ENCODE peak calls at places on chromosomes 13 and 19, in nine cellular contexts. B is bronchial epithelial cell; T is HCT116; X is CD8-positive, alpha-beta T cell; F is psoas muscle; Q is AG10803; U is heart left ventricle; D is uterus; M is astrocyte of the cerebellum. A is an unnamed sample.
A peak's percentile ranks its signal among the peaks of the same experiment; 100 is the strongest.

GRCh38 chr13:35479223-35479536 is 2.7 kb upstream of the MAB21L1 start:
- DNase-seq in B (no peak), T (no peak), X (no peak), F (no peak), Q (no peak), U (no peak), D (no peak), M (no peak), A (no peak)

GRCh38 chr19:3792114-3792513 is 5.9 kb upstream of the MATK start:
- DNase-seq in B (no peak), T (no peak), X (no peak), F (no peak), Q (no peak), U (no peak), D (no peak), M (no peak), A (no peak)

GRCh38 chr19:4573682-4574081 is 14.2 kb upstream of the SEMA6B start:
- DNase-seq in B (no peak), T (no peak), X (no peak), F (no peak), Q (no peak), U (no peak), D (no peak), M (no peak), A (no peak)

GRCh38 chr13:110507678-110508381 is 53.7 kb downstream of the RAB20 start:
- DNase-seq in B (peak; percentile 6), T (no peak), X (no peak), F (no peak), Q (no peak), U (peak; percentile 50), D (no peak), M (no peak), A (no peak)

GRCh38 chr13:44302233-44302632 is 71.4 kb upstream of the SERP2 start:
- DNase-seq in B (peak; percentile 89), T (no peak), X (no peak), F (no peak), Q (no peak), U (no peak), D (no peak), M (no peak), A (no peak)

GRCh38 chr13:20699715-20700114 is 3.8 kb upstream of the IL17D start:
- DNase-seq in B (no peak), T (no peak), X (no peak), F (no peak), Q (no peak), U (no peak), D (no peak), M (no peak), A (no peak)

GRCh38 chr13:48819376-48819775 is 156.3 kb upstream of the FNDC3A start:
- DNase-seq in B (no peak), T (no peak), X (no peak), F (no peak), Q (peak; percentile 42), U (no peak), D (no peak), M (no peak), A (no peak)

GRCh38 chr19:2629491-2630351 is 72.8 kb downstream of the GNG7 start:
- DNase-seq in B (no peak), T (no peak), X (no peak), F (no peak), Q (no peak), U (no peak), D (no peak), M (no peak), A (no peak)

GRCh38 chr19:48568345-48568886 is 16.4 kb downstream of the SULT2B1 start:
- DNase-seq in B (peak; percentile 85), T (peak; percentile 83), X (no peak), F (peak; percentile 93), Q (peak; percentile 92), U (peak; percentile 84), D (peak; percentile 80), M (peak; percentile 68), A (peak; percentile 64)

GRCh38 chr19:3496392-3497273 is 3.8 kb downstream of the DOHH start:
- DNase-seq in B (no peak), T (no peak), X (no peak), F (no peak), Q (no peak), U (no peak), D (no peak), M (no peak), A (no peak)

GRCh38 chr19:56086671-56087430 is 34.2 kb downstream of the ZNF787 start:
- DNase-seq in B (no peak), T (no peak), X (no peak), F (no peak), Q (no peak), U (no peak), D (no peak), M (no peak), A (no peak)

GRCh38 chr13:76038920-76039716 is 403.0 kb downstream of the LMO7 start:
- DNase-seq in B (no peak), T (no peak), X (no peak), F (no peak), Q (no peak), U (no peak), D (no peak), M (no peak), A (no peak)

GRCh38 chr19:45958763-45959516 is 14.7 kb downstream of the NOVA2 start:
- DNase-seq in B (no peak), T (no peak), X (no peak), F (no peak), Q (no peak), U (no peak), D (no peak), M (no peak), A (no peak)

GRCh38 chr13:34145061-34145460 is 327.1 kb downstream of the RFC3 start:
- DNase-seq in B (no peak), T (no peak), X (no peak), F (no peak), Q (no peak), U (no peak), D (no peak), M (no peak), A (no peak)

GRCh38 chr19:49856574-49857021 is 5.6 kb downstream of the PTOV1 start:
- DNase-seq in B (no peak), T (no peak), X (no peak), F (no peak), Q (no peak), U (no peak), D (no peak), M (no peak), A (no peak)

GRCh38 chr13:51557875-51558604 is 26.2 kb upstream of the WDFY2 start:
- DNase-seq in B (peak; percentile 97), T (no peak), X (no peak), F (no peak), Q (peak; percentile 74), U (no peak), D (peak; percentile 44), M (no peak), A (peak; percentile 79)

GRCh38 chr19:32543107-32543900 is 37.7 kb upstream of the PDCD5 start:
- DNase-seq in B (peak; percentile 2), T (no peak), X (no peak), F (no peak), Q (no peak), U (no peak), D (no peak), M (peak; percentile 1), A (peak; percentile 22)

DNA sequence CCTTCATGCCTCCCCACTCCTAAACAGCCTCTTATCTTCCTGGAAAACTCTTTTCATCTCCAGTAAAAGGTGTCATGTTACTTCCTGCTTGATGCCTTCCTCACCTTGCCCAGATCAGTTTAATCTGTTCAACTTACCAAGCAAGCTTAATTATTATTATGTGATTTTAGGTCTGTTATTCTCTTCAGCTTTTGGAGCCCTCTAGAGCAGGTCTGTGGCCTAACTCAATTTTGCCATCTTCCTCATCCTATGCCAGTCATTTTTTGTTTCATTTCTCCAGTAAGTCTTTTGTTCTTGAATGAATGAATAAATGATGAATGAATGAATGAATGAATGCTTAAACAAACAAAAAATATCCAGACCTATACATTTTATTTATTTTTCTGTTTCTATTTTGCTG is 528.3 kb downstream of the DCT start:
- DNase-seq in B (peak; percentile 1), T (no peak), X (no peak), F (no peak), Q (peak; percentile 18), U (no peak), D (no peak), M (no peak), A (peak; percentile 60)
- TF ChIP-seq CTCF in B (no peak), T (no peak), X (no peak), F (no peak), Q (peak; percentile 42), U (no peak), D (no peak), M (peak; percentile 37), A (peak; percentile 55)

DNA sequence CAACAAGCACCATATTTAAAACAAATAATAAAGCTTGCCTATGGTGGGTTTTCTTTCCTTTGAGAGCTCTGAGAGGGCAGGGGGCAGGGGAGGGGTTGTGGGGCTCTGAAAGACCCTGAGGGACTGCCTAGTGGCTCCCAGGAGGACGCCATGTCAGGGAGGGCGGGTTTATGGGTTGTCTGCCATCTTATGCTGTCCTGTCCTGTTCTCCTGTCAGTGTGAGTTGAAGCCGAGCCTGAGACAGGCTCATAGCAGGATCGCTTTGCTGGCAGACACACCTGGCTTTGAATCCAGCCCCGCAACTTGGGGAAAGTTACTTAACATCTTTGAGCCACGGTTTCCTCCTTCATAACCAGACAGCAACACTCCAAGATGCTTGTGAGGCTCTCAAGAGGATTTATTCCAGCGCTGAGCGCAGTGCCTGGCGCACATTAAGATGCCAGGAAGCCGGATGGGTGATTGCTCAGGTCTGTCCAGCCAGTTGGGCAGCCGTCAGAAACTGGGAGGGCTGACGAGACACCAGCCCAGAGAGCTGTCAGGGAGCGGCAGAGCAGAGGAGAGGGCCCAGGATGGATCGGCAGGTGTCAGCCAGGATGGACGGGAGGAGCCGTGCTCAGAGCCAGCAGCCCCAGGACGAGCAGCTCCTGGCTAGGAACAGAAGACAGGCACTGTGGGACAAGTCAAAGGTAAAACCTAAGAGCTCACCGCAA is 36.8 kb upstream of the C1QTNF9 start:
- DNase-seq in B (peak; percentile 9), T (no peak), X (no peak), F (peak; percentile 31), Q (no peak), U (no peak), D (no peak), M (no peak), A (no peak)
- H3K4me3 ChIP-seq in B (no peak overlapping the region), T (no peak overlapping the region), X (peak overlapping the region; percentile 32), F (peak overlapping the region; percentile 53), Q (peak overlapping the region; percentile 42), U (peak overlapping the region; percentile 64), D (peak overlapping the region; percentile 41), M (peak overlapping the region; percentile 36), A (no peak overlapping the region)

DNA sequence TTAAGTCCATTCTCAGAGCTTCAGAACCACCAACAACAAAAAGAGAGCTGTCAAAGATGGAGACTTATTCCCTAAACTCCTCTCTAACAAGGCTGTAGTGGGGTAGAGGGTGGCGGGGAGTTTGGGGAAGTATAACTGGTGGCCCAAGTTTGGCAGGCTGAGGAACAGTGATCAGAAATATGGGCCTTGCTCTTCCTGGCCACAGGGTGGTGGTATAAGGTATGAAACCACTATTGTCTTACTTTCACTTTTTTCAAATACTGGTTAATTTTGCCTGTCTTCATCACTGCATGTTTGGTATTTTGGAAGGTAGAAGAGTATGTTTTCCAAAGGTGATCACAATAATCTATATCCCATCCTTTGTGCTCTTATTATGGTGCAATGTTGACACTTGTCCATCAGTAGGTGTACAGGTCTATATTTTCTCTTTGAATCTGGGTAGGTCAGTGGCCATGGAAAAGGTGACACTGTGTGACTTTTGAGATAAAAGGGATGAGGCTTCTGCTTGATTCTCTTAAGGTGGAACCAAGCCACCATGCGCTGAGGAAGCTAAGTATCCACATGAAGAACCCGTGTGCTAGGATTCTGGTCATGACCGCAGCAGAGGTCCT is 23.2 kb upstream of the GPC5 start:
- DNase-seq in B (no peak), T (no peak), X (no peak), F (no peak), Q (peak; percentile 5), U (no peak), D (no peak), M (no peak), A (peak; percentile 49)
- TF ChIP-seq CTCF in B (peak; percentile 39), T (no peak), X (peak; percentile 36), F (peak; percentile 19), Q (peak; percentile 51), U (peak; percentile 11), D (no peak), M (peak; percentile 73), A (peak; percentile 79)

GRCh38 chr19:44889830-44890365 is 1.2 kb upstream of the TOMM40 start:
- DNase-seq in B (no peak), T (no peak), X (no peak), F (no peak), Q (no peak), U (no peak), D (no peak), M (no peak), A (no peak)
- H3K4me3 ChIP-seq in B (peak overlapping the region; percentile 47), T (peak overlapping the region; percentile 79), X (peak overlapping the region; percentile 58), F (peak overlapping the region; percentile 71), Q (peak overlapping the region; percentile 76), U (peak overlapping the region; percentile 83), D (peak overlapping the region; percentile 59), M (peak overlapping the region; percentile 46), A (peak overlapping the region; percentile 64)

A was measured in choroid plexus epithelial cell.